ENCODE peak calls at places on chromosomes 2 and 18, in six cellular contexts. E is B cell, P is AG04450, M is Calu3, R is endodermal cell, W is SK-N-SH. Y is an unnamed sample.

GRCh38 chr2:240140511-240140910 is at the start of gene OTOS:
- DNase-seq in E (no peak), P (no peak), M (no peak), R (no peak), W (no peak), Y (no peak)

GRCh38 chr18:49015886-49016647 is 65.3 kb upstream of the SMAD7 start:
- DNase-seq in E (no peak), P (no peak), M (no peak), R (peak), W (no peak), Y (no peak)

GRCh38 chr2:104447831-104448434 is 406.0 kb upstream of the POU3F3 start:
- DNase-seq in E (no peak), P (no peak), M (no peak), R (no peak), W (no peak), Y (no peak)

GRCh38 chr18:42850174-42850766 is 265.2 kb downstream of the RIT2 start:
- DNase-seq in E (no peak), P (no peak), M (no peak), R (no peak), W (peak), Y (no peak)

GRCh38 chr18:51149605-51150429 is 47.7 kb downstream of the MEX3C start:
- DNase-seq in E (no peak), P (peak), M (peak), R (no peak), W (no peak), Y (no peak)

GRCh38 chr2:26292646-26293045 is 47.9 kb downstream of the HADHB start:
- DNase-seq in E (no peak), P (no peak), M (no peak), R (no peak), W (no peak), Y (no peak)

GRCh38 chr2:68104111-68104835 is 41.5 kb upstream of the C1D start:
- DNase-seq in E (no peak), P (no peak), M (no peak), R (no peak), W (no peak), Y (no peak)

GRCh38 chr2:38106420-38107182 is 30.6 kb upstream of the CYP1B1 start:
- DNase-seq in E (no peak), P (no peak), M (no peak), R (peak), W (no peak), Y (no peak)

GRCh38 chr2:39431592-39432316 is 5.3 kb downstream of the MAP4K3 start:
- DNase-seq in E (no peak), P (no peak), M (no peak), R (no peak), W (no peak), Y (no peak)

GRCh38 chr2:96977631-96978195 is 8.7 kb downstream of the FAM178B start:
- DNase-seq in E (no peak), P (no peak), M (peak), R (no peak), W (no peak), Y (peak)

GRCh38 chr2:113198790-113199612 is 25.2 kb downstream of the PSD4 start:
- DNase-seq in E (peak), P (no peak), M (peak), R (peak), W (peak), Y (peak)

GRCh38 chr2:113200736-113201490 is 27.1 kb downstream of the PSD4 start:
- DNase-seq in E (no peak), P (no peak), M (no peak), R (no peak), W (no peak), Y (no peak)

GRCh38 chr2:113201496-113202304 is 27.9 kb downstream of the PSD4 start:
- DNase-seq in E (no peak), P (no peak), M (no peak), R (no peak), W (no peak), Y (no peak)

GRCh38 chr2:113198048-113198789 is 24.4 kb downstream of the PSD4 start:
- DNase-seq in E (no peak), P (no peak), M (no peak), R (no peak), W (no peak), Y (no peak)

DNA sequence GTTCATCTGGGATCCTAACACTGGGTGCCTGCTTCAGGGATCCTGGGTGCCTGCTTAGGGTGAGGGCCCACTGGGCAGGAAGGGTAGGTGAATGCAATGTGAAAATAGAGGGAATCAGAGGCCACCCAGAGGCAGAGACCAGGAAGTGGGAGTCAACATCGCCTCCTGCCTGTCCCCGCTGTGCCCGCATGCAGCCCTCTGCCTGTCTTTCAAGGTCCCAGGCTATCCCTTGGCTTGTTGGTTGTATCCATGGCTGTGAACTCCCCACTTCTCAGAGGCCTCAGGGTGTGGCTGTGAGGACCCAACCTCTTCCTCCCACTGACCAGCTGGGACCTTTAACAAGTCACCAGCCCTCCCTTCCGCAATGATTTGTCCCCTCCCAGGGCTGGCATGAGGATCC is 26.5 kb downstream of the PSD4 start:
- DNase-seq in E (no peak), P (no peak), M (no peak), R (peak), W (no peak), Y (no peak)
- TF ChIP-seq CTCF in E (no peak), P (no peak), M (no peak), R (peak), W (peak), Y (no peak)

GRCh38 chr2:6824962-6825361 is 40.7 kb downstream of the CMPK2 start:
- DNase-seq in E (no peak), P (no peak), M (no peak), R (no peak), W (peak), Y (no peak)

GRCh38 chr2:6826081-6826913 is 39.4 kb downstream of the CMPK2 start:
- DNase-seq in E (peak), P (no peak), M (peak), R (peak), W (no peak), Y (peak)

GRCh38 chr2:6827516-6828298 is 38.0 kb downstream of the CMPK2 start:
- DNase-seq in E (no peak), P (no peak), M (no peak), R (no peak), W (no peak), Y (no peak)

GRCh38 chr2:6831229-6831628 is 34.5 kb downstream of the CMPK2 start:
- DNase-seq in E (no peak), P (no peak), M (no peak), R (no peak), W (no peak), Y (no peak)

GRCh38 chr2:6828299-6828584 is 37.5 kb downstream of the CMPK2 start:
- DNase-seq in E (no peak), P (no peak), M (no peak), R (no peak), W (peak), Y (no peak)
- TF ChIP-seq CTCF in E (peak), P (peak), M (no peak), R (peak), W (peak), Y (peak)

GRCh38 chr18:58661423-58661822 is 9.8 kb upstream of the MALT1 start:
- DNase-seq in E (no peak), P (no peak), M (no peak), R (no peak), W (no peak), Y (no peak)
- TF ChIP-seq CTCF in E (no peak), P (peak), M (no peak), R (peak), W (peak), Y (no peak)

DNA sequence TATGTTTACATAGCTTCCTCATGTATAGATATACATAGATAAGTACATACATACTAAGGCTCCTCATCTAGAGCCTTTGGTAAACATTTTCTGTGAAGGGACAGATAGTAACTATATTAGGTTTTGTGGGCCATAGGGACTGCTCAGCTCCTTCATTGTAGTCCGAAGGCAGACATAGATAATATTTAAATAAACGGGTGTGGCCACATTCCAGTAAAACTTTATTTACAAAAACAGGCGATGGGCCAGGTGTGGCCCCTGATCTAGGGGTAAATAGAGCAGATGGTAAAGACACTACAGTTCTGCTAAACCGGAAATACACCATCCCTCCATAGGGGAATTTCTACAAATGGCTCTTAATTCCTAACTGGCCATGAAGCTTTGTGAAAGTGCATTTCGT is 7.3 kb downstream of the COQ10B start:
- DNase-seq in E (no peak), P (no peak), M (no peak), R (no peak), W (no peak), Y (no peak)
- TF ChIP-seq CTCF in E (no peak), P (no peak), M (no peak), R (no peak), W (no peak), Y (no peak)

DNA sequence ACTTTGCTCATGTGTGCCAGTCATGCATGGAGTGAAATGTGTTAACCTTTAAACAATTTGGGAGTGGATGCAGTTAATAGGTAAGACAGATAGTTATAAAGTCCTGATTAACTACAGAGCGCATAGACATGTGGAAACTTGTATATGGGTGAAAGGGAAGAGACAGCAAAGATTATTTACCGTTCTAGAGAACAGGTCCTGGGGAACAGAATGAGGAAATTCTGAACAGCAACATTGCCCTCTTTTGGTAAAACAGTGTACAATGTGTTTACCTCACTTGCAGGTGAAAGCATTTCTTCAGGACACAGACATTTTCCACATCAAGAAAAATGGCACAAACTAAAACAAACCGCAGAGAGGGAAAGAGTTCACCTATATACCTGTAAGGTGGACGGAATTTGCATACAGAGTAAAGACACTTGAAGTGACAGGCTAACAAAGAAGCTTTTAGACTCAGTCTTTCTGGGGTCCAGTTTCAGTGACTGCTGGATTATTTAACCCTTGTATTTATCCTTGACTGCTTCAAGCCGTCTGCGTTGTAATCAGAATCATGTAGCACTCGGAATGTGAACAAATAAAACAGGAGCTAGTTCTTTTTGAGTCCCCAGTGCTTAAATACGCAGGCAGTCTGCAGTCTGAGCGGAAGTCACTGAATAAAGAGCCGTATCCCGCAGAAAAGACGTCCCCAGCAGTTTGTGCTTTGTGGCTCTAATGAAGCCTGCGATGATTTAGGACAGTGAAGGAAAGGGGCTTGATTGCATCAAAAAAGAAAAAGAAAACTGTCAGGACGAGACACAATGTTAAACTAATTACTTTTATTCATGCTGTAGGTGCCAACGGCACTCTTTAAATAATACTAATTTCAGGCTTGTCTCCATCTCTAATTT is 364.8 kb upstream of the GALNT5 start:
- DNase-seq in E (peak), P (no peak), M (peak), R (no peak), W (peak), Y (no peak)
- TF ChIP-seq CTCF in E (peak), P (peak), M (peak), R (peak), W (peak), Y (no peak)

GRCh38 chr2:94871226-94872087 is at the start of gene TEKT4:
- DNase-seq in E (no peak), P (no peak), M (no peak), R (no peak), W (peak), Y (no peak)

GRCh38 chr2:94869131-94869530 is 2.1 kb upstream of the TEKT4 start:
- DNase-seq in E (no peak), P (no peak), M (no peak), R (no peak), W (no peak), Y (no peak)

GRCh38 chr2:94872088-94872618 is 923 bp downstream of the TEKT4 start:
- DNase-seq in E (no peak), P (no peak), M (no peak), R (no peak), W (peak), Y (no peak)

GRCh38 chr2:94869552-94870391 is 1.5 kb upstream of the TEKT4 start:
- DNase-seq in E (no peak), P (no peak), M (no peak), R (no peak), W (no peak), Y (no peak)

DNA sequence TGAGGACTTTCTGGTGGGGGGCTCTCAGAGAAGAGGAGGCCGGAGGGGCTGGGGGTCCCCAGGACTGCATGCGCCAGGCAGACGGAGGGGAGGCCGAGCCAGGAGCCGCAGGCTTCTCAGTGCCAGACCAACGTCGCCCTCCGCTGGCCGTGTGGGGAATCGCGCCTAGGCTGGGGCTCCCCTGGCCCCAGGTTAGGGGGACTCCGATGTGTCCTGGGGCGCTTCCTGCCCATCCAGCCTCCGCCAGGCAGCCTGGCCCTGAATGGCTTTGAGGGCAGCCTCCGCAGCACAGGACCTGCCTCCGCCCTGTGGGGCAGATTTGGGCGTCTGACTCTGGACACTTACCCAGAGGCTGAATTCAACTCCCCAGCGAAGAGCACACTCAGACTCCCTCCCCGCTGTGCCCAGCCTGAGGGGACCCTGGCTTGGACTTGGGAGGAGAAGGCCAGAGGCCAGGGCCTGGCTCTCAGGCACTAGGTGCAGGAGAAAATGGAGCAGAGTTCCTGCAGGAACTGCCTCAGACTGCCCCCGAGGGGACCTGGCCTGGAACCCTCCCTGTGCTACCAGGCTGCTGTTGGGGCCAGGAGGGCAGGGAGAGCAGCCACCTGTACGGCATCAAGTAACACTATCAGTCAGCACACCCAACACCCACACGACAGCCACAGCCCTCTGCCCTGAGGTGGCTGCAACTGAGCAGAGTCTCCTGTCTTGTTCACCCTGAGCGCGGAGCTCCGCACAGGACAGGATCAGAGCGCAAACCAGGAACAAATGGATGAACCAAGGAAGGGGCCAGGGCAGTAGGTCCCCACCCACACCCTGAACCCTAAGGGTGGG is 621 bp upstream of the TEKT4 start:
- DNase-seq in E (no peak), P (no peak), M (peak), R (peak), W (peak), Y (peak)
- TF ChIP-seq CTCF in E (no peak), P (peak), M (peak), R (peak), W (peak), Y (peak)

DNA sequence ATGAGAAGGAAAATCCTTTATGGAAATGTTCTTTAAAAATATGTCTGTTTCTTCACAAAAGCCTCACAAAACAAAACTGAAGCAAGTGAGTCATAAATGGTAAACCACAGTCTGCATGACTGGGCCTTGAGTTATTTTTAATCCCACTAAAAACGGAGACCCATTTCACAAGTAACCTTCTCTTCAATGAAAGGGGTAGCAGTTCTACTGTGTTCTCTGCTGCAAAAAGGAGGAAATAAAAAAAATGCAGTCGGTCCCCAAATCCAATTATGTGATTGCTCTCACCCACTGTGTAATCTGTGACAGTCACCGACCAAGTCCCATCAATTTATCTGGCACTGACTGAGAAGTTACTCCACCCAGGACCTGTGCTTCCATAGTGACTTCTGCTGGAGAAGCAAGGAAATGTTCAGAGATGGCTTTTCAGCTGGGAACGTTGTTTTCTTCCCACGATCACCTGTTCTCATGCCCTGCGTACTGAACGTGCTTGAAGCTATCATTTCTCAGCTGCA is 79.8 kb upstream of the TMEM200C start:
- DNase-seq in E (no peak), P (peak), M (no peak), R (peak), W (no peak), Y (no peak)
- TF ChIP-seq CTCF in E (no peak), P (peak), M (no peak), R (peak), W (no peak), Y (no peak)

DNA sequence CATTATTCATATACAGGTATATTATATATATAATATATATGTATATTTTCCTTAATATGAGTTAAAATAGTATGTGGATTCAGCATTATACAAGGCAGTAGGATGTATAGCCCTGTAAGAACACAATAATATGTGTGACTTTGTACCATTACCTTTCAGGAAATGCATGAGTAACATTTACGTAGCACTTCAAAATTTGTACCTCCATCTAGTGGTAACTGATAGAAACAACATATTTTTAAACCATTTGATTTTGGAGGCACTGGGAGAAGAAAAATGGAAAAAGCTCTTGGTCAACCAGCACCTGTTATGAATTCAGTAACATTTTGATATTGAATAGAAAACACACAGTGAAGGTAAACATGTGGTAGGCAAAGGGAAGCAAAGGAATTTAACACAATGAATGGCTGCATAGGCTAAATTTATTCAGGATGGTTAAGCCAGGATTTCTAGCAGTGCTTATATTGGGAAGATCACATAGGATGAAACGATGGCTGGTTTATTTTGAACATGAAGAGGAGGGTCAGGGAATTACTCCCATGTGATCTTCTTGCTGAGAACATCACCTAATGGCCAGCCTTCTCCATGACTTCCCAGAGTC is 565.5 kb downstream of the CCDC85A start:
- DNase-seq in E (no peak), P (no peak), M (no peak), R (no peak), W (no peak), Y (no peak)
- TF ChIP-seq CTCF in E (no peak), P (no peak), M (no peak), R (peak), W (peak), Y (peak)

GRCh38 chr2:211205358-211205757 is 649.0 kb downstream of the CPS1 start:
- DNase-seq in E (no peak), P (no peak), M (no peak), R (no peak), W (no peak), Y (no peak)
- TF ChIP-seq CTCF in E (no peak), P (no peak), M (no peak), R (no peak), W (no peak), Y (no peak)